ENCODE peak calls at places on chromosome X, in eight cellular contexts. R, W, J, U, D, I, F and M are unnamed samples.

GRCh38 chrX:80237072-80237471 is 183.2 kb upstream of the TENT5D start:
- DNase-seq in I (no peak), U (no peak), J (no peak), W (no peak), F (no peak), D (peak), R (no peak), M (no peak)

GRCh38 chrX:133586443-133586842 is 171.2 kb upstream of the GPC4 start:
- DNase-seq in R (no peak), W (no peak), U (no peak), I (no peak), J (no peak), D (no peak), F (no peak), M (no peak)

GRCh38 chrX:104621781-104622180 is 55.8 kb downstream of the IL1RAPL2 start:
- DNase-seq in J (no peak), U (no peak), I (no peak), R (no peak), D (no peak), W (no peak), F (no peak), M (no peak)

GRCh38 chrX:1546601-1547275 is 9.8 kb upstream of the P2RY8 start:
- DNase-seq in U (peak), W (no peak), I (no peak), R (peak), J (no peak), D (no peak), F (peak), M (no peak)

GRCh38 chrX:18468599-18468998 is 43.2 kb downstream of the CDKL5 start:
- DNase-seq in R (no peak), D (no peak), F (no peak), I (no peak), J (no peak), U (no peak), W (no peak), M (no peak)

GRCh38 chrX:68808686-68809357 is 20.0 kb upstream of the EFNB1 start:
- DNase-seq in U (no peak), I (no peak), R (no peak), W (no peak), D (no peak), F (no peak), J (no peak), M (no peak)

GRCh38 chrX:65406532-65406931 is 128.1 kb downstream of the LAS1L start:
- DNase-seq in W (no peak), F (no peak), I (no peak), R (no peak), D (no peak), J (peak), U (no peak), M (no peak)

GRCh38 chrX:41677183-41677582 is 11.6 kb upstream of the GPR34 start:
- DNase-seq in I (no peak), W (no peak), D (no peak), F (no peak), U (no peak), J (no peak), R (no peak), M (no peak)

GRCh38 chrX:103453655-103454054 is 65.6 kb downstream of the RAB40A start:
- DNase-seq in J (no peak), D (no peak), I (no peak), U (no peak), R (no peak), F (no peak), W (no peak), M (peak)

GRCh38 chrX:85111347-85111746 is 107.7 kb downstream of the APOOL start:
- DNase-seq in R (no peak), U (no peak), I (no peak), W (peak), J (no peak), F (peak), D (peak), M (no peak)

GRCh38 chrX:76439188-76439587 is 11.7 kb downstream of the MAGEE1 start:
- DNase-seq in W (no peak), D (no peak), F (no peak), R (no peak), J (no peak), U (no peak), I (no peak), M (no peak)

GRCh38 chrX:41689711-41690110 is 938 bp downstream of the GPR34 start:
- DNase-seq in D (no peak), F (no peak), R (no peak), I (no peak), W (no peak), U (no peak), J (no peak), M (no peak)

GRCh38 chrX:101287402-101287801 is 3.7 kb downstream of the TAF7L start:
- DNase-seq in D (peak), W (peak), F (no peak), U (no peak), I (no peak), R (no peak), J (no peak), M (peak)

GRCh38 chrX:1398431-1399340 is 6.8 kb upstream of the SLC25A6 start:
- DNase-seq in J (peak), R (no peak), I (peak), D (no peak), W (no peak), F (peak), U (peak), M (no peak)

GRCh38 chrX:56505866-56506265 is 57.6 kb upstream of the UBQLN2 start:
- DNase-seq in J (no peak), I (no peak), U (no peak), W (no peak), R (no peak), D (no peak), F (no peak), M (no peak)

GRCh38 chrX:7586126-7586525 is 256.8 kb upstream of the VCX start:
- DNase-seq in J (no peak), D (no peak), R (no peak), I (no peak), F (no peak), U (no peak), W (no peak), M (no peak)

GRCh38 chrX:103215037-103215767 is at the start of gene BEX4:
- DNase-seq in D (peak), J (peak), F (peak), I (peak), W (peak), R (peak), U (peak), M (no peak)

GRCh38 chrX:118524344-118524743 is 28.7 kb downstream of the DOCK11 start:
- DNase-seq in R (no peak), J (no peak), I (no peak), F (no peak), W (no peak), U (no peak), D (no peak), M (no peak)

GRCh38 chrX:28847423-28847822 is 260.2 kb downstream of the IL1RAPL1 start:
- DNase-seq in U (peak), R (no peak), D (no peak), I (no peak), J (no peak), F (no peak), W (no peak), M (no peak)

GRCh38 chrX:71859637-71860036 is 51.0 kb upstream of the NHSL2 start:
- DNase-seq in I (no peak), J (no peak), F (peak), W (peak), D (peak), U (no peak), R (no peak), M (no peak)

GRCh38 chrX:100673397-100673953 is 29.5 kb downstream of the SRPX2 start:
- DNase-seq in D (no peak), F (no peak), W (no peak), I (no peak), U (no peak), J (no peak), R (no peak), M (no peak)

GRCh38 chrX:105191878-105192277 is 28.6 kb downstream of the TEX13A start:
- DNase-seq in U (no peak), D (no peak), J (no peak), R (no peak), I (no peak), F (peak), W (no peak), M (no peak)

GRCh38 chrX:135327299-135327698 is 18.0 kb downstream of the ETDC start:
- DNase-seq in W (no peak), I (no peak), U (no peak), R (no peak), J (no peak), F (peak), D (no peak), M (peak)

GRCh38 chrX:72121381-72121780 is 10.3 kb downstream of the RTL5 start:
- DNase-seq in D (no peak), U (peak), F (peak), R (peak), W (peak), I (no peak), J (peak), M (no peak)

GRCh38 chrX:32480019-32480418 is 731.3 kb downstream of the DMD start:
- DNase-seq in F (no peak), W (no peak), J (no peak), R (no peak), I (no peak), U (no peak), D (no peak), M (no peak)
- TF ChIP-seq POLR2A in F (no peak), W (no peak), J (no peak), R (no peak), I (no peak), U (no peak), D (no peak), M (no peak)

GRCh38 chrX:285076-285677 is 4.0 kb downstream of the PLCXD1 start:
- DNase-seq in F (no peak), R (no peak), D (no peak), U (no peak), I (no peak), W (no peak), J (peak), M (no peak)

GRCh38 chrX:276588-277171 is 4.5 kb upstream of the PLCXD1 start:
- DNase-seq in R (peak), J (peak), W (no peak), F (peak), U (peak), D (peak), I (no peak), M (peak)

GRCh38 chrX:283115-283845 is 2.1 kb downstream of the PLCXD1 start:
- DNase-seq in F (peak), U (peak), J (peak), D (peak), W (peak), R (peak), I (peak), M (peak)

GRCh38 chrX:275967-276587 is 5.1 kb upstream of the PLCXD1 start:
- DNase-seq in W (peak), F (peak), R (peak), I (no peak), D (peak), J (peak), U (peak), M (peak)

GRCh38 chrX:281166-281999 is at the start of gene PLCXD1:
- DNase-seq in J (peak), I (peak), U (peak), F (no peak), D (peak), R (no peak), W (peak), M (no peak)
- TF ChIP-seq POLR2A in J (no peak), I (no peak), U (no peak), F (no peak), D (peak), R (no peak), W (no peak), M (no peak)

DNA sequence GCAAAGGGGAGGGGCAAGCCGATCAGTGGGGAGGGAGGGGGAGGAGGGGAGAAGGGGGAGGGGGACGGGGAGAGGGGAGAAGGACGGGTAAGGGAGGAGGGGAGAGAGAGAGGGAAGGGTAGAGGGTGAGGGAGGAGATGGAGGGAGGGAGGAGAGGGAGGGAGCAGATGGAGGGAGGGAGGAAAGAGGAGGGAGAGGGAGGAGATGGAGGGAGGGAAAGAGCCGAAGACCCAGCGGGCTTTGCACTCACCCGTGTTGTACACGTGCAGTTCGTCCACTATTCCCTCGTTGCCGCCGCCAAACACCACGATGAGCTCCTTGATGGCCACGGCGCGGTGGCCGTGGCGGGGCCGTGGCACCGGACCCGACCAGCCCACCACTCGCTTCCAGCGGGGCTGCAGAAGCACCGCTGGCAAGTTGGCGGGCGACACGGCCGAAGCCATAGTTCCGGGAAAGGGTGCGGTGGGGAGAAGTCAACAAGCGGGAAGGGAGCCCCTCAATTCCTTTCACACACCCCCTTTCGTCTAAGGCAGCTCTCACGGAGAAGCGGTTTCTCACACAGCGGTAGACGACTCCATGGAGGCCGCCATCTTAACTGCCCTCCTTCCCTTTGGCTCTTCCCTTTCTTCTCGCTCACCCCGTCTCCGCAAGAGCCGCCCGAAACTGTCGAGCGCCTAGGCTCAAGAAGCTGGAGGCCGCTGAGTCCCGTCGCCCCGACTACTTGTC is 1.1 kb downstream of the HCFC1 start:
- DNase-seq in R (no peak), W (peak), D (peak), F (peak), J (peak), U (peak), I (peak), M (no peak)
- TF ChIP-seq POLR2A in R (no peak), W (no peak), D (peak), F (no peak), J (no peak), U (no peak), I (no peak), M (peak)

DNA sequence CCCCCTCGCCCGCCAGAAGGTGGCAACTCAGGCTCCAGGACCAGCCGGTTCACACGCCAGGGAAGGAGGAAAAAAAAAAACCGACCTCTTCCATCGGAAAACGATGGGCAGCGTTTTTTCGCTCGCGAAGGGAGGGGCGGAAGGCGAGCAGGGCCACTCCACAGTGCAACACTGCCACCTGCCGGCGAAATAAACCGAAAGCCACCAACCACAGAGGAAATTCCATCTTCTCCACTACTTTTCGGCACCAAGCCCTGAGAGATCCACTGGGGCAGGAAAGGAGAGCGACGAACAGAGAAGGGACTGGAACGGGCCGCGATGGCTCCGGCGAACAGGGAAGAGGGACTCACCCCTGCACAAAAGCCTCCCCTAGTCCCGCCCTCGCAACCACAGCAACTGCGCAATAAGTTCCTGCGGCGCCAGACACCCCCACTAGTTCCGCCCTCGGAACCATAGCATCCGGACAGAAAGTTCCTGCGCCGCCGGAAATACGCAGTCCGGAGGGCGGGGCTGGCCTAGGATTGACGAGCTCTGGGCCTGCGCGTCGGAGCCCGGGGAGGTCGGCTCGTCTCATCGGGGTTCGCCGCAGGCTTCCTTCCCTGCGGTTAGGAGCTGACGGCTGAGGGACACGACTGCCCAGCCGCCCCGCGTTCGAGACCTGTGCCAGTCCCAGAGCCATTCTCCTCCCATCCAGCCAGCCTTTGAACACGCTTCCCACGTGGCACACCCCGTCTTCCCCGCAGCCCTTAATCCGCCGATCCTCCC is 23.4 kb downstream of the FAM156A start:
- DNase-seq in D (peak), J (peak), R (peak), W (peak), I (peak), F (peak), U (peak), M (peak)
- TF ChIP-seq POLR2A in D (peak), J (peak), R (no peak), W (peak), I (peak), F (peak), U (no peak), M (peak)

GRCh38 chrX:54182864-54183613 is at the start of gene FAM120C:
- DNase-seq in F (peak), J (peak), D (peak), R (peak), W (peak), I (peak), U (peak), M (peak)
- TF ChIP-seq POLR2A in F (no peak), J (no peak), D (no peak), R (no peak), W (no peak), I (no peak), U (no peak), M (peak)

GRCh38 chrX:15737957-15738685 is at the start of gene CA5B:
- DNase-seq in I (peak), D (peak), R (peak), U (peak), F (peak), W (peak), J (peak), M (peak)
- TF ChIP-seq POLR2A in I (no peak), D (no peak), R (no peak), U (no peak), F (no peak), W (no peak), J (no peak), M (no peak)

GRCh38 chrX:40105791-40106676 is 8.3 kb upstream of the BCOR start:
- DNase-seq in I (peak), R (peak), U (peak), F (peak), J (peak), W (peak), D (peak), M (no peak)

GRCh38 chrX:40108084-40108958 is 10.6 kb upstream of the BCOR start:
- DNase-seq in D (no peak), F (peak), I (no peak), J (peak), U (no peak), R (peak), W (no peak), M (no peak)

GRCh38 chrX:40108959-40109287 is 11.2 kb upstream of the BCOR start:
- DNase-seq in D (peak), R (peak), U (peak), W (peak), I (peak), F (peak), J (peak), M (no peak)

GRCh38 chrX:40106677-40107290 is 9.0 kb upstream of the BCOR start:
- DNase-seq in W (no peak), I (no peak), D (no peak), U (no peak), F (no peak), J (no peak), R (no peak), M (no peak)

GRCh38 chrX:40107291-40108083 is 9.7 kb upstream of the BCOR start:
- DNase-seq in W (no peak), R (peak), D (no peak), F (peak), U (peak), I (peak), J (peak), M (no peak)
- TF ChIP-seq POLR2A in W (no peak), R (no peak), D (no peak), F (no peak), U (no peak), I (no peak), J (no peak), M (no peak)

GRCh38 chrX:48793935-48794334 is 7.5 kb downstream of the GATA1 start:
- DNase-seq in J (no peak), D (no peak), I (no peak), F (no peak), R (peak), U (no peak), W (no peak), M (no peak)

GRCh38 chrX:48791063-48791820 is 4.9 kb downstream of the GATA1 start:
- DNase-seq in R (peak), J (no peak), D (no peak), U (no peak), W (no peak), I (no peak), F (no peak), M (no peak)

GRCh38 chrX:48794993-48795501 is 6.8 kb upstream of the HDAC6 start:
- DNase-seq in J (no peak), U (no peak), I (no peak), F (no peak), D (peak), R (peak), W (no peak), M (peak)

GRCh38 chrX:48792219-48792618 is 5.8 kb downstream of the GATA1 start:
- DNase-seq in I (no peak), F (no peak), D (no peak), U (no peak), W (no peak), J (no peak), R (peak), M (no peak)

DNA sequence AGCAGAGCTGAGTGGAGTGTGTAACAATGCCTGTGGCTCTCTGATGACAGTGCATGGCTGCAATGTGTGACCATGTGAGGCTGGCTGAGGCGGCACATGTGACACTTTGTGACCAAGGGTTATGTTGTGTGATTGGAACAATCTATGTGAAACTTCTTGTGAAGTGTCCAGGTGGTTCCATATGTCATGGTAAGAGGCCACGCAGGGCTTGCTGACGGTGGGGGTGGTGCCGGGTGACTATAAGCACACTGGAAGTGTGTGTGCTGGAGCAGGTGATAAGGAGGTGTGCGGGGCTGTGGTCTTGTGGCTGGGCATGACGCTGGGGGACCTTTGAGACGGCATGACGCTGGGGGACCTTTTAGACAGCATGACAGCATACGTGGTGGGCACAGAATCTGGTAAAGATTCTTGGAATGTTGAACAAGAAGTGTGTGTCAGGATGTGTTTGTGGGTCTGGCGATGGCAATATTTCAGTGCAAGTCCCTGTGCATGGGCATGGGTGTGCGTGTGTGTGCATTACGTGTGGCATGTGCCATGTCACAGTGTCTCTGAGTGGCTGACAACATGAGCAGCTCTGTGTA is 7.4 kb upstream of the HDAC6 start:
- DNase-seq in R (peak), U (no peak), I (no peak), F (no peak), W (no peak), D (peak), J (no peak), M (no peak)
- TF ChIP-seq POLR2A in R (no peak), U (no peak), I (no peak), F (no peak), W (no peak), D (peak), J (no peak), M (no peak)